ENCODE peak calls at places on chromosomes 3 and 15, in nine cellular contexts. R is SJSA1; N is activated naive CD4-positive, alpha-beta T cell treated with Interleukin-2 at 50 U/mL for 16 hours; X is nucleus accumbens; D is stimulated activated CD8-positive, alpha-beta memory T cell treated with anti-CD3 and anti-CD28 coated beads, Interleukin-15, amount 100 ng/mL, for 4 hours; H is NCI-H69; F is mammary epithelial cell; P is activated T-helper 9 cell treated with anti-CD3 and anti-CD28 coated beads, Interleukin-2, amount 50 U/mL, for 16 hours; Z is astrocyte of the spinal cord. V is an unnamed sample.
A peak's percentile ranks its signal among the peaks of the same experiment; 100 is the strongest.

GRCh38 chr3:158794936-158795518 is 6.8 kb upstream of the MFSD1 start:
- DNase-seq in X (no peak), R (no peak), F (peak; percentile 44), D (no peak), P (no peak), Z (peak; percentile 65), H (peak; percentile 45), N (no peak), V (peak; percentile 59)

GRCh38 chr3:57164606-57165573 is at the start of gene IL17RD:
- DNase-seq in R (peak; percentile 69), N (peak; percentile 46), H (peak; percentile 70), D (no peak), P (peak; percentile 38), Z (peak; percentile 73), F (peak; percentile 61), X (peak; percentile 40), V (no peak)

GRCh38 chr15:38373016-38373415 is 80.9 kb upstream of the FAM98B start:
- DNase-seq in R (no peak), F (no peak), H (no peak), Z (no peak), P (no peak), X (no peak), N (no peak), D (no peak), V (no peak)

GRCh38 chr3:154549391-154549790 is 119.4 kb upstream of the GPR149 start:
- DNase-seq in N (no peak), R (no peak), P (no peak), D (no peak), H (no peak), F (no peak), Z (no peak), X (no peak), V (no peak)

GRCh38 chr15:95087253-95087609 is 855.9 kb downstream of the MCTP2 start:
- DNase-seq in N (no peak), D (no peak), P (no peak), H (no peak), Z (peak; percentile 33), F (no peak), R (no peak), X (no peak), V (no peak)

GRCh38 chr3:124915254-124915653 is 19.3 kb downstream of the MUC13 start:
- DNase-seq in N (no peak), F (no peak), H (no peak), P (no peak), D (no peak), Z (no peak), R (no peak), X (no peak), V (no peak)

GRCh38 chr3:123568875-123569274 is 16.0 kb downstream of the HACD2 start:
- DNase-seq in H (no peak), Z (no peak), F (no peak), D (no peak), P (no peak), N (no peak), R (no peak), X (no peak), V (no peak)

GRCh38 chr3:43998841-43999805 is 242.6 kb upstream of the TOPAZ1 start:
- DNase-seq in N (no peak), X (peak; percentile 70), P (no peak), R (no peak), H (peak; percentile 19), F (peak; percentile 51), D (no peak), Z (peak; percentile 84), V (no peak)

GRCh38 chr3:180002006-180002405 is 34.7 kb downstream of the PEX5L start:
- DNase-seq in X (no peak), R (no peak), F (no peak), Z (no peak), H (no peak), N (no peak), P (no peak), D (no peak), V (no peak)

GRCh38 chr15:93319121-93319814 is 230.3 kb upstream of the RGMA start:
- DNase-seq in R (no peak), Z (no peak), F (no peak), P (no peak), H (no peak), N (no peak), D (no peak), X (no peak), V (no peak)

GRCh38 chr15:64251121-64251520 is 88.3 kb upstream of the PPIB start:
- DNase-seq in F (no peak), D (no peak), R (peak; percentile 50), Z (peak; percentile 37), H (no peak), P (no peak), N (peak; percentile 20), X (no peak), V (no peak)

GRCh38 chr3:38472342-38472741 is 18.7 kb downstream of the ACVR2B start:
- DNase-seq in D (no peak), X (no peak), Z (no peak), P (no peak), F (no peak), N (no peak), R (no peak), H (no peak), V (no peak)

GRCh38 chr15:83282859-83283812 is 1.3 kb downstream of the BNC1 start:
- DNase-seq in P (no peak), N (no peak), R (peak; percentile 52), H (peak; percentile 37), Z (peak; percentile 58), D (no peak), X (no peak), F (peak; percentile 42), V (no peak)